ENCODE peak calls at places on chromosomes 7 and 10, in six cellular contexts. X, B, Y, I, T and N are unnamed samples.

GRCh38 chr7:16402084-16402483 is 19.3 kb downstream of the CRPPA start:
- DNase-seq in X (no peak), B (no peak), Y (no peak), I (no peak), T (no peak), N (no peak)

GRCh38 chr10:123413353-123413752 is 252.8 kb upstream of the GPR26 start:
- DNase-seq in X (no peak), B (no peak), Y (no peak), I (no peak), T (no peak), N (no peak)

GRCh38 chr10:72997099-72997498 is 42.5 kb upstream of the PLA2G12B start:
- DNase-seq in X (no peak), B (no peak), Y (no peak), I (no peak), T (no peak), N (no peak)

GRCh38 chr10:131757285-131758058 is 143.3 kb upstream of the PPP2R2D start:
- DNase-seq in X (no peak), B (no peak), Y (peak; percentile 31), I (no peak), T (no peak), N (no peak)

GRCh38 chr10:2881720-2882459 is 185.5 kb upstream of the PFKP start:
- DNase-seq in X (no peak), B (no peak), Y (no peak), I (no peak), T (no peak), N (no peak)

GRCh38 chr10:73183882-73184281 is 16.0 kb downstream of the FAM149B1 start:
- DNase-seq in X (no peak), B (no peak), Y (no peak), I (no peak), T (peak; percentile 75), N (no peak)

GRCh38 chr10:130351466-130352290 is 215.5 kb downstream of the GLRX3 start:
- DNase-seq in X (no peak), B (no peak), Y (no peak), I (no peak), T (no peak), N (no peak)

GRCh38 chr7:155209920-155210319 is 87.8 kb upstream of the INSIG1 start:
- DNase-seq in X (no peak), B (no peak), Y (no peak), I (no peak), T (no peak), N (no peak)

GRCh38 chr7:1290262-1291039 is 57.8 kb downstream of the UNCX start:
- DNase-seq in X (peak; percentile 55), B (no peak), Y (no peak), I (no peak), T (no peak), N (no peak)

GRCh38 chr10:29524294-29524693 is 110.5 kb downstream of the SVIL start:
- DNase-seq in X (no peak), B (no peak), Y (no peak), I (peak; percentile 51), T (no peak), N (no peak)

GRCh38 chr7:100171087-100171681 is 2.8 kb upstream of the GAL3ST4 start:
- DNase-seq in X (no peak), B (no peak), Y (no peak), I (peak; percentile 42), T (no peak), N (no peak)

GRCh38 chr7:97401398-97401797 is 283.9 kb downstream of the SDHAF3 start:
- DNase-seq in X (no peak), B (no peak), Y (no peak), I (no peak), T (no peak), N (no peak)

GRCh38 chr10:58464956-58465355 is 47.7 kb upstream of the BICC1 start:
- DNase-seq in X (no peak), B (no peak), Y (no peak), I (no peak), T (no peak), N (no peak)

GRCh38 chr10:13969792-13970140 is 361.0 kb downstream of the FRMD4A start:
- DNase-seq in X (no peak), B (no peak), Y (no peak), I (no peak), T (no peak), N (no peak)

GRCh38 chr7:44654255-44654791 is 47.9 kb downstream of the OGDH start:
- DNase-seq in X (no peak), B (no peak), Y (no peak), I (no peak), T (no peak), N (no peak)
- TF ChIP-seq POLR2A in X (no peak), B (no peak), Y (no peak), I (no peak), T (no peak), N (no peak)

GRCh38 chr7:150876817-150877526 is 24.7 kb downstream of the AOC1 start:
- DNase-seq in X (peak; percentile 63), B (peak; percentile 72), Y (no peak), I (peak; percentile 66), T (peak; percentile 64), N (peak; percentile 52)
- TF ChIP-seq POLR2A in X (no peak), B (no peak), Y (no peak), I (no peak), T (no peak), N (no peak)

DNA sequence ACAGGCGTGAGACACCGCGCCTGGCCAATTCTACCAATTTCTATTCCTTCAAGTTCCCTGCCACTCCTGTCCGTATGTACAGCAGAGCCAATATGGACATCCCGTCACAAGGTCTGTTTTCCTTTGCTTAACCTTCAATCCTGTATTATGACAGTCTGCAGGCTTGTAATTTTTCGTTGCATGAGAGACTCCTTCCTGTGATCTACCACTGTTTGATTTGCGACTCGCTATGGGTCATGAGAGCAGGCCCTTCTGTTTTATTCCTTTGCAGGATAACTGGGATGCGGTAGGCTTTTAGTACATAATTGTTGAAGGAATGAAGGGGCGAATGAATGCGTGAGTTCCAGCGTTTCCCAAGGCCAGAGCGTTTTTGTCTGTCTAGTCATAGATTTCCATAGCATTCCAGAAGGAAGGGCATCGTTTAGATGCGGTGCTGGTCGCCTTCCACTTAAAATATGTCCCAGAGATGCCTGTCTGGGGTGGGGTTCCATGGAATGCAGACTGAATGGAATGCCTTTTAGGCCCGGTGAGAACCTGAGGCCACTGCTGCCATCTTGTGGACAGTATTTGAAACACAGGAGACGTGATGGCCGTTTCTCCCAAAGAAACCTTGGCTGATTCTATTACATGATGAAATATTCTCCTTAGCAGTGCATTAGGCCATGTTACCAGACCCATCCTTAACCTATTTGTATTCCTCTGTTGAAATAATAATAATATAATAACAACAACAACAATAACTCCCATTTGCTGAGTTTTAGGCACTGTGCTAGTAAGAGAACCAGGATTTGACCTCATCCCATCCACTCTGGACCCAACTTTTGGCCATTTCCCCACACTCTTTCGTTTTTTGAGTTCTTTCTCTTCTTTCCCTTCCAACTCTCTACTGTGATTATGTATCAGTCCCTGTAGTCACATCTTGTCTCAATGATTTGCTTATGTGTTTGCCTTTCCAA is 193.2 kb downstream of the MYOF start:
- DNase-seq in X (peak; percentile 74), B (peak; percentile 40), Y (peak; percentile 73), I (peak; percentile 67), T (peak; percentile 84), N (peak; percentile 29)
- TF ChIP-seq POLR2A in X (no peak), B (no peak), Y (no peak), I (no peak), T (no peak), N (no peak)

GRCh38 chr10:84424731-84425165 is 96.4 kb downstream of the CCSER2 start:
- DNase-seq in X (peak; percentile 85), B (peak; percentile 81), Y (peak; percentile 92), I (peak; percentile 82), T (peak; percentile 98), N (peak; percentile 91)
- TF ChIP-seq POLR2A in X (peak; percentile 50), B (no peak), Y (peak; percentile 49), I (peak; percentile 27), T (peak; percentile 88), N (peak; percentile 40)

GRCh38 chr10:49538381-49539319 is at the start of gene ERCC6:
- DNase-seq in X (peak; percentile 99), B (peak; percentile 96), Y (peak; percentile 99), I (peak; percentile 98), T (peak; percentile 98), N (peak; percentile 97)
- TF ChIP-seq POLR2A in X (peak; percentile 88), B (peak; percentile 43), Y (peak; percentile 89), I (peak; percentile 84), T (peak; percentile 84), N (peak; percentile 64)